ENCODE peak calls at places on chromosome 1, in four cellular contexts. One of them, this sample, is unnamed.

GRCh38 chr1:32345289-32345827 is 9.3 kb upstream of the MARCKSL1 start:
- DNase-seq in iPS-NIHi11: no peak
- DNase-seq in naive thymus-derived CD8-positive, alpha-beta T cell: peak
- DNase-seq in EL: peak
- DNase-seq in this sample: no peak

GRCh38 chr1:12478612-12478985 is 139.4 kb downstream of the DHRS3 start:
- DNase-seq in iPS-NIHi11: no peak
- DNase-seq in naive thymus-derived CD8-positive, alpha-beta T cell: peak
- DNase-seq in EL: no peak
- DNase-seq in this sample: no peak

GRCh38 chr1:116740726-116741125 is 13.5 kb upstream of the CD2 start:
- DNase-seq in iPS-NIHi11: no peak
- DNase-seq in naive thymus-derived CD8-positive, alpha-beta T cell: no peak
- DNase-seq in EL: no peak
- DNase-seq in this sample: no peak

GRCh38 chr1:67052741-67053534 is 1.0 kb downstream of the SLC35D1 start:
- DNase-seq in iPS-NIHi11: peak
- DNase-seq in naive thymus-derived CD8-positive, alpha-beta T cell: no peak
- DNase-seq in EL: peak
- DNase-seq in this sample: peak

GRCh38 chr1:234893725-234894630 is 234.7 kb downstream of the TOMM20 start:
- DNase-seq in iPS-NIHi11: no peak
- DNase-seq in naive thymus-derived CD8-positive, alpha-beta T cell: no peak
- DNase-seq in EL: peak
- DNase-seq in this sample: no peak

GRCh38 chr1:201020040-201020591 is 3.4 kb downstream of the KIF21B start:
- DNase-seq in iPS-NIHi11: no peak
- DNase-seq in naive thymus-derived CD8-positive, alpha-beta T cell: no peak
- DNase-seq in EL: no peak
- DNase-seq in this sample: no peak

GRCh38 chr1:78536427-78536826 is 45.7 kb downstream of the PTGFR start:
- DNase-seq in iPS-NIHi11: no peak
- DNase-seq in naive thymus-derived CD8-positive, alpha-beta T cell: no peak
- DNase-seq in EL: peak
- DNase-seq in this sample: no peak

GRCh38 chr1:97137862-97138514 is 416.4 kb downstream of the PTBP2 start:
- DNase-seq in iPS-NIHi11: peak
- DNase-seq in naive thymus-derived CD8-positive, alpha-beta T cell: no peak
- DNase-seq in EL: peak
- DNase-seq in this sample: no peak

GRCh38 chr1:31666290-31666963 is 21.8 kb upstream of the PEF1 start:
- DNase-seq in iPS-NIHi11: no peak
- DNase-seq in naive thymus-derived CD8-positive, alpha-beta T cell: no peak
- DNase-seq in EL: peak
- DNase-seq in this sample: no peak

This sample was measured in ecto neural progenitor cell.